ENCODE peak calls at places on chromosome 9, in nine cellular contexts. D, Q, P, E, L, W, V, Y and C are unnamed samples.

GRCh38 chr9:33446507-33447403 is 638 bp downstream of the AQP3 start:
- DNase-seq in Q (peak), L (peak), E (no peak), Y (no peak), D (peak), P (peak), W (no peak), V (no peak), C (peak)

GRCh38 chr9:715743-716400 is 125.6 kb upstream of the DMRT1 start:
- DNase-seq in Y (no peak), E (no peak), W (no peak), D (no peak), P (no peak), L (no peak), Q (no peak), V (no peak), C (no peak)

GRCh38 chr9:89999534-90000370 is 394.9 kb downstream of the GADD45G start:
- DNase-seq in Y (no peak), Q (peak), V (no peak), D (peak), W (peak), P (peak), E (no peak), L (peak), C (no peak)

GRCh38 chr9:95629585-95629984 is 112.8 kb upstream of the PTCH1 start:
- DNase-seq in V (no peak), E (no peak), P (no peak), D (no peak), Q (no peak), Y (no peak), W (no peak), L (no peak), C (no peak)

GRCh38 chr9:20728493-20729220 is 44.6 kb downstream of the FOCAD start:
- DNase-seq in P (no peak), D (no peak), V (no peak), E (no peak), Q (peak), W (no peak), Y (no peak), L (peak), C (no peak)

GRCh38 chr9:129327552-129328283 is 149.7 kb upstream of the IER5L start:
- DNase-seq in Y (no peak), Q (no peak), W (no peak), P (no peak), D (no peak), V (no peak), E (no peak), L (no peak), C (no peak)

GRCh38 chr9:97076238-97076637 is 37.3 kb upstream of the CTSV start:
- DNase-seq in E (no peak), V (peak), P (no peak), D (no peak), Y (no peak), Q (no peak), L (no peak), W (no peak), C (no peak)

GRCh38 chr9:28287413-28287812 is 714.1 kb upstream of the C9orf72 start:
- DNase-seq in Q (no peak), Y (no peak), D (no peak), W (no peak), V (no peak), E (no peak), P (no peak), L (no peak), C (no peak)

GRCh38 chr9:116924462-116925110 is 237.5 kb downstream of the TRIM32 start:
- DNase-seq in D (no peak), P (no peak), V (no peak), W (no peak), E (no peak), Q (peak), Y (no peak), L (no peak), C (no peak)

GRCh38 chr9:121808781-121809180 is 157.3 kb downstream of the DAB2IP start:
- DNase-seq in Q (no peak), Y (no peak), V (no peak), L (no peak), D (no peak), E (no peak), W (no peak), P (no peak), C (no peak)

GRCh38 chr9:129236441-129237145 is 58.5 kb upstream of the IER5L start:
- DNase-seq in V (no peak), Q (no peak), L (no peak), P (no peak), W (no peak), D (no peak), Y (no peak), E (no peak), C (no peak)

GRCh38 chr9:120892177-120892747 is 15.3 kb upstream of the PHF19 start:
- DNase-seq in L (no peak), Q (no peak), V (no peak), Y (no peak), D (no peak), W (no peak), E (no peak), P (peak), C (no peak)

GRCh38 chr9:71681104-71681707 is 87.1 kb downstream of the CEMIP2 start:
- DNase-seq in Q (no peak), E (no peak), P (no peak), Y (no peak), W (no peak), L (peak), D (no peak), V (no peak), C (no peak)

GRCh38 chr9:132135456-132135855 is 26.4 kb upstream of the NTNG2 start:
- DNase-seq in V (no peak), Y (no peak), W (no peak), E (no peak), D (no peak), P (no peak), L (no peak), Q (no peak), C (no peak)

GRCh38 chr9:121201045-121201737 is 478 bp downstream of the RAB14 start:
- DNase-seq in P (no peak), D (no peak), L (no peak), W (no peak), Q (no peak), E (no peak), Y (peak), V (peak), C (peak)

GRCh38 chr9:96603305-96604004 is 16.2 kb downstream of the CDC14B start:
- DNase-seq in Q (no peak), D (no peak), Y (no peak), P (no peak), V (no peak), W (no peak), L (no peak), E (no peak), C (no peak)

GRCh38 chr9:13758876-13759275 is 479.4 kb upstream of the MPDZ start:
- DNase-seq in D (no peak), V (no peak), E (no peak), Y (no peak), W (no peak), L (no peak), P (no peak), Q (no peak), C (peak)

GRCh38 chr9:33698267-33698666 is 97.1 kb upstream of the PRSS3 start:
- DNase-seq in L (no peak), W (no peak), V (no peak), Q (peak), E (no peak), Y (no peak), P (no peak), D (no peak), C (no peak)

GRCh38 chr9:534886-535285 is 306.6 kb upstream of the DMRT1 start:
- DNase-seq in Y (no peak), E (no peak), W (no peak), D (no peak), V (no peak), L (no peak), P (no peak), Q (peak), C (no peak)

GRCh38 chr9:70438341-70438924 is 24.0 kb upstream of the KLF9 start:
- DNase-seq in L (peak), W (no peak), Q (peak), Y (no peak), D (peak), V (no peak), P (no peak), E (peak), C (no peak)

GRCh38 chr9:38356851-38357250 is 35.7 kb upstream of the ALDH1B1 start:
- DNase-seq in Y (no peak), P (no peak), E (no peak), L (no peak), V (no peak), Q (no peak), W (no peak), D (no peak), C (no peak)

GRCh38 chr9:3018691-3019230 is 174.9 kb upstream of the PUM3 start:
- DNase-seq in W (no peak), P (no peak), V (no peak), Y (no peak), D (no peak), Q (no peak), E (no peak), L (no peak), C (no peak)

GRCh38 chr9:88006511-88007290 is 32.4 kb upstream of the CDK20 start:
- DNase-seq in W (no peak), Y (no peak), P (peak), V (peak), L (no peak), E (no peak), Q (no peak), D (no peak), C (no peak)

GRCh38 chr9:97749928-97750327 is 52.8 kb upstream of the XPA start:
- DNase-seq in P (no peak), D (no peak), W (no peak), L (no peak), V (no peak), Y (no peak), Q (peak), E (no peak), C (no peak)

GRCh38 chr9:20598367-20598766 is 23.9 kb downstream of the MLLT3 start:
- DNase-seq in L (no peak), P (no peak), Y (no peak), D (no peak), Q (no peak), W (no peak), V (no peak), E (no peak), C (no peak)

GRCh38 chr9:34279431-34279830 is 49.6 kb downstream of the KIF24 start:
- DNase-seq in E (no peak), Q (peak), D (no peak), L (no peak), V (no peak), P (no peak), W (no peak), Y (no peak), C (no peak)

GRCh38 chr9:80061940-80062339 is 490.2 kb downstream of the TLE4 start:
- DNase-seq in V (no peak), D (no peak), L (peak), Y (no peak), E (peak), P (no peak), W (peak), Q (peak), C (no peak)

GRCh38 chr9:14198544-14199510 is 115.1 kb downstream of the NFIB start:
- DNase-seq in Y (no peak), V (no peak), L (no peak), P (no peak), W (no peak), Q (no peak), D (no peak), E (no peak), C (no peak)

GRCh38 chr9:74838351-74838750 is 49.4 kb downstream of the TRPM6 start:
- DNase-seq in E (no peak), V (no peak), L (no peak), P (no peak), Q (peak), D (no peak), Y (no peak), W (no peak), C (no peak)

GRCh38 chr9:109264865-109265532 is 55.9 kb downstream of the EPB41L4B start:
- DNase-seq in D (no peak), V (no peak), E (no peak), W (no peak), L (no peak), P (no peak), Q (peak), Y (no peak), C (no peak)

DNA sequence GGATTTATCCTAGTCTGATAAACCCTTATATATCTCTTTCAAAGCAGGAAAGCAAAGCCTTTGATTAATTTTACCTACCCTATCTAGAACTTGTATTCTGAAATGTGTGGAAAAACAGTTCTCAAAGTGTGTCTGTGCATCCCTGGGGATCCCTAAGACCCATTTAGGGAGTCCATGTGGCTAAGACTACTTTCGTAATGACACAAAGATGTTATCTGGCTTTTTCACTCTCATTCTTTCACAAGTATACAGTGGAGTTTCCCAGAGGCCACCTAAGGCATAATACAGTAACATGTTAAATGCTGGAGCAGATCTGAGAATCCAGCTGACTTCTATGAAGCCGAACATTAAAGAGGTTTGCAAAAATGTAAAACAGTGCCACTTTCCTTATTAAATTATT is 54.3 kb upstream of the TNFSF15 start:
- DNase-seq in Y (no peak), W (no peak), D (no peak), Q (no peak), P (no peak), L (peak), E (no peak), V (no peak), C (no peak)
- TF ChIP-seq CTCF in Y (no peak), W (no peak), D (no peak), Q (no peak), P (no peak), L (no peak), E (no peak), V (no peak), C (no peak)

GRCh38 chr9:126631254-126631653 is 17.5 kb downstream of the LMX1B start:
- DNase-seq in Y (no peak), E (no peak), V (no peak), Q (no peak), W (no peak), L (no peak), D (no peak), P (no peak), C (peak)
- TF ChIP-seq CTCF in Y (no peak), E (no peak), V (no peak), Q (no peak), W (no peak), L (no peak), D (no peak), P (no peak), C (no peak)

GRCh38 chr9:19102631-19103345 is at the start of gene HAUS6:
- DNase-seq in D (peak), Q (peak), Y (peak), W (peak), E (peak), V (peak), L (peak), P (peak), C (peak)
- TF ChIP-seq CTCF in D (no peak), Q (no peak), Y (peak), W (peak), E (peak), V (no peak), L (peak), P (peak), C (peak)

GRCh38 chr9:93864029-93864428 is 91.1 kb downstream of the BARX1 start:
- DNase-seq in W (peak), V (no peak), P (no peak), E (peak), Y (no peak), Q (no peak), D (no peak), L (peak), C (peak)
- TF ChIP-seq CTCF in W (no peak), V (no peak), P (no peak), E (no peak), Y (no peak), Q (no peak), D (no peak), L (no peak), C (no peak)

DNA sequence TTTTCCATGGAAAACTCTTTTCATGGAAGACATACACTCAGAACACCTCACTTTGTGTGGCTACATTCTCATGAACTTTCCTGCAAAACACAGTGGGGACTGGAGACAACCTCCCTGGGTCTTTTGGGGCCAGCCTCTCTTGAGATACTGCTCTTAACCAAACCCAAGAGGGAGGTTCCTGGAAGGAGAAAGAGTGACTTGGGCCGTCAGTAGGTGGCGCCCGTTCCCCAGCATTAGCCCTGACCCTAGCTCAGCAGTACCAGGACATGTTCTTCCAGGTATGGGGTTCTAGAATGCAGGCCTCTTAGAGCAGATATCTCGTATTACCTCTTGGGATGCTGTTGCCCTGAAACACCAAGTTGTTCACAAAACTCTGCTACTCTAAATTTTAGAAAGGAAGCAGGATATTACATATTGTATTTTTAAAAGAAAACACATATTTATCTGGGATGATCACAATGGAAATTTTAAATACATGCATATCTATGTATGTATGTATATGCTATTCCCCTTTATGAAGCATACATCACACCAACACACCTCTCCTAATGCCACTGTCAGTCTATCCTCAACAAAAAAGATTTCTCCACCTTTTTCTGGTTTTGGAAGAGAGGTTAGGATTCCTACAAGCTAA is 15.8 kb upstream of the GLIS3 start:
- DNase-seq in P (peak), V (peak), E (no peak), Y (peak), W (no peak), Q (peak), D (peak), L (peak), C (peak)
- TF ChIP-seq CTCF in P (peak), V (peak), E (peak), Y (peak), W (peak), Q (peak), D (peak), L (peak), C (peak)

DNA sequence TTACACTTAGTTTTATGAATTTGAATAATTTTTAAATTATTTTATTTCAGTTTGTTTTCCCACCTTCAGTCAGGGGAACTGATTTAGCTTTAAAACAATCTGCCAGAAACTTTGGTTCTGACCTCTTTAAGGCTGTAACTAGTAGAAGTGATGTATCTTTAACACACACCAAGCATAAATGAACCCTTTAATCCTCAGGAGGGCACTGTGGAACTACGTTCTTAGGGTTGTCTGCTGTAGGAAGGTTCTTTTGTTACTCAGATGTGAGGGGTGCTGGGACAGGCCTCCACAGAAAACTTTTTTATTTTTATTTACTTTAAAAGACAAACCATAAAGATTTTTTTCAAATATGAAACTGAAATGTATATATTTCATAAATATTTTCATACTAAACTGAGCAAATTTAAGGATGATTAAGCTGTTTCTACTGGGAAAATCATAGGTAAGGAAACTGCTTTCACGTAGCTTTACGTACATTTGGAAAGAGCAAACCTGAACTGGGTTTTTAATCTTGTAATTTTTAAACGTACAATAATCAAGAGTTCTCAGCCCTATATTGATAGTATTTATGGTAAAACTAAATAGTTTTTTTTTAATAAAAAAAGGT is 5.3 kb downstream of the KLF4 start:
- DNase-seq in V (peak), D (peak), E (peak), Y (peak), Q (peak), P (no peak), L (peak), W (peak), C (no peak)
- TF ChIP-seq CTCF in V (no peak), D (peak), E (peak), Y (peak), Q (peak), P (peak), L (peak), W (peak), C (peak)